ENCODE peak calls at places on chromosomes 7 and 10, in ten cellular contexts. R is right atrium auricular region, S is Peyer's patch, Y is heart left ventricle, C is tibial nerve, H is psoas muscle, T is cardiac muscle cell, E is mammary epithelial cell, W is prostate gland, U is gastrocnemius medialis. M is an unnamed sample.

GRCh38 chr10:122290334-122290733 is 19.2 kb downstream of the BTBD16 start:
- DNase-seq in R (no peak), S (no peak), Y (no peak), C (no peak), H (no peak), T (no peak), E (no peak), W (no peak), U (no peak), M (no peak)

GRCh38 chr10:53006663-53007610 is 234.4 kb upstream of the MBL2 start:
- DNase-seq in R (no peak), S (no peak), Y (no peak), C (no peak), H (no peak), T (no peak), E (no peak), W (no peak), U (no peak), M (no peak)

GRCh38 chr10:70053896-70054641 is 1.4 kb downstream of the MACROH2A2 start:
- DNase-seq in R (no peak), S (no peak), Y (peak; percentile 28), C (no peak), H (peak; percentile 66), T (no peak), E (peak; percentile 32), W (no peak), U (no peak), M (peak; percentile 22)

GRCh38 chr10:14530465-14530864 is 199.7 kb upstream of the FRMD4A start:
- DNase-seq in R (no peak), S (no peak), Y (no peak), C (no peak), H (no peak), T (no peak), E (no peak), W (no peak), U (no peak), M (no peak)

GRCh38 chr10:98664329-98665042 is 217.8 kb upstream of the HPS1 start:
- DNase-seq in R (no peak), S (no peak), Y (no peak), C (no peak), H (no peak), T (peak; percentile 33), E (peak; percentile 16), W (no peak), U (no peak), M (no peak)

GRCh38 chr10:99527526-99528255 is 5.1 kb upstream of the NKX2-3 start:
- DNase-seq in R (no peak), S (no peak), Y (no peak), C (no peak), H (no peak), T (no peak), E (no peak), W (no peak), U (no peak), M (no peak)

GRCh38 chr7:2729043-2729892 is 41.3 kb downstream of the AMZ1 start:
- DNase-seq in R (no peak), S (peak; percentile 12), Y (peak; percentile 39), C (no peak), H (peak; percentile 69), T (no peak), E (no peak), W (no peak), U (no peak), M (no peak)

GRCh38 chr10:17031656-17032630 is 97.7 kb downstream of the CUBN start:
- DNase-seq in R (no peak), S (no peak), Y (no peak), C (no peak), H (no peak), T (no peak), E (no peak), W (no peak), U (no peak), M (no peak)

GRCh38 chr7:50610521-50611277 is 45.5 kb upstream of the DDC start:
- DNase-seq in R (no peak), S (no peak), Y (no peak), C (no peak), H (no peak), T (peak; percentile 70), E (peak; percentile 81), W (no peak), U (no peak), M (no peak)

GRCh38 chr7:49094866-49095265 is 170.5 kb downstream of the CDC14C start:
- DNase-seq in R (no peak), S (no peak), Y (no peak), C (no peak), H (no peak), T (no peak), E (no peak), W (no peak), U (no peak), M (no peak)

GRCh38 chr7:49093218-49093617 is 168.9 kb downstream of the CDC14C start:
- DNase-seq in R (no peak), S (no peak), Y (no peak), C (no peak), H (no peak), T (no peak), E (no peak), W (no peak), U (no peak), M (no peak)

GRCh38 chr7:49091089-49091488 is 166.7 kb downstream of the CDC14C start:
- DNase-seq in R (no peak), S (no peak), Y (no peak), C (no peak), H (no peak), T (no peak), E (no peak), W (no peak), U (no peak), M (no peak)

GRCh38 chr7:49089717-49090116 is 165.4 kb downstream of the CDC14C start:
- DNase-seq in R (no peak), S (no peak), Y (no peak), C (no peak), H (no peak), T (no peak), E (no peak), W (no peak), U (no peak), M (no peak)

GRCh38 chr7:49091519-49091918 is 167.2 kb downstream of the CDC14C start:
- DNase-seq in R (no peak), S (no peak), Y (no peak), C (no peak), H (no peak), T (no peak), E (no peak), W (no peak), U (no peak), M (no peak)
- H3K27ac ChIP-seq in R (no peak overlapping the region), S (no peak overlapping the region), Y (no peak overlapping the region), C (no peak overlapping the region), H (no peak overlapping the region), T (no peak overlapping the region), E (no peak overlapping the region), W (no peak overlapping the region), U (no peak overlapping the region), M (no peak overlapping the region)

DNA sequence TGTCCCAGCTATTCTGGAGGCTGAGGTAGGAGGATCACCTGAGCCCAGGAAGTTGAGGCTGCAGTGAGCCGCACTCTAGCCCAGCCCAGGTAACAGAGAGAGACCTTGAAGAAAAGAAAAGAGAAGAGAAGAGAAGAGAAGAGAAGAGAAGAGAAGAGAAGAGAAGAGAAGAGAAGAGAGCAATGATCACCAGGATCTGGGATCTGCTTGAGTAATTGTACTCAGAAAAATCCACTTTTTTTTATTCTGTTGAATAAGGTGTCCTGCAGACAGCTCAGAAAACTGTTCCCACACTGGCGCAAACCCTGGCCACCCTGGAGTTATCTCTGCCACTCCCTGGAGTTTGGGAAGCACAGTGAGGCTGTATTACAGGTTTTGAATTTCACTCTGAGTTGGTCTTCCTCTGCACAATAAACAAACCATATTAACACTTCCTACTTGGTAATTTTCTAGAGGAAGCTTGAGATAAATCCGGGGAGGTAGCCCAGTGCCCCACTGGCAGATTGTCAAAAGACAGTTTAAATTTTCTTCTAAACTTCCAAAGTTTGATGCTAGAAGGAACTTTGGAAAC is 9.6 kb upstream of the OAT start:
- DNase-seq in R (no peak), S (no peak), Y (no peak), C (no peak), H (no peak), T (no peak), E (no peak), W (no peak), U (no peak), M (no peak)
- TF ChIP-seq CTCF in R (no peak), S (no peak), Y (no peak), C (no peak), H (no peak), T (no peak), E (no peak), W (no peak), U (no peak), M (no peak)

DNA sequence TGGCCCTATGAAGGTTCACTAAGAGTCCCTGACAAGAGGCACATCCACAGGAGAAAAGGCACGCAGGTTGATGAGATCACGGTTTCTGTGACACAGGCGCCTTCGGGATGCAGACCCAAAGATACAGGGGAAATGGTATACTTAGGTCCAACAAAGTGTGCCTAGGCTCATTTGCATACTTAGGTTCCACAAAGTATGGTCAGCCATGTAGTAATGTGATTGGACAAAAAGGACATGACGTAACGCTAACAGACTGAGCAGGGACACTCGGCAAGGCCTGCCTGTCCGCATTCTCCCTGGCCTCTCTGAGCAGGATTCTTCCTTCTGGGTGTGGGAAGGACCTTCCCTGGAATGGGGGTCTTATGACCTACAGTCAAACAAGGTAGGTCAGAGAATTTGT is 190.6 kb downstream of the CELF2 start:
- DNase-seq in R (peak; percentile 32), S (no peak), Y (no peak), C (no peak), H (no peak), T (no peak), E (no peak), W (no peak), U (no peak), M (no peak)
- H3K4me1 ChIP-seq in R (peaks cover 44% of the 10 kb centered on the region), S (no peaks in the 10 kb centered on the region), Y (peaks cover 76% of the 10 kb centered on the region), C (peaks cover 39% of the 10 kb centered on the region), H (peaks cover 39% of the 10 kb centered on the region), T (peaks cover 34% of the 10 kb centered on the region), E (no peaks in the 10 kb centered on the region), W (no peaks in the 10 kb centered on the region), U (peaks cover 25% of the 10 kb centered on the region), M (peaks cover 86% of the 10 kb centered on the region)

GRCh38 chr7:908159-908918 is 32.0 kb downstream of the GET4 start:
- DNase-seq in R (no peak), S (no peak), Y (no peak), C (no peak), H (no peak), T (no peak), E (no peak), W (no peak), U (no peak), M (no peak)

GRCh38 chr7:911791-912480 is 35.6 kb downstream of the GET4 start:
- DNase-seq in R (no peak), S (no peak), Y (no peak), C (no peak), H (no peak), T (no peak), E (no peak), W (no peak), U (no peak), M (no peak)

GRCh38 chr7:910441-910861 is 34.1 kb downstream of the GET4 start:
- DNase-seq in R (no peak), S (no peak), Y (no peak), C (no peak), H (no peak), T (no peak), E (no peak), W (no peak), U (no peak), M (no peak)

GRCh38 chr7:909358-910329 is 33.3 kb downstream of the GET4 start:
- DNase-seq in R (peak; percentile 80), S (peak; percentile 80), Y (peak; percentile 86), C (peak; percentile 82), H (peak; percentile 79), T (peak; percentile 64), E (no peak), W (no peak), U (peak; percentile 45), M (peak; percentile 68)

GRCh38 chr7:910931-911431 is 34.6 kb downstream of the GET4 start:
- DNase-seq in R (no peak), S (no peak), Y (no peak), C (no peak), H (no peak), T (no peak), E (no peak), W (no peak), U (no peak), M (no peak)
- H3K27ac ChIP-seq in R (no peak overlapping the region), S (no peak overlapping the region), Y (no peak overlapping the region), C (peak overlapping the region; percentile 85), H (no peak overlapping the region), T (no peak overlapping the region), E (no peak overlapping the region), W (no peak overlapping the region), U (no peak overlapping the region), M (no peak overlapping the region)

M was measured in heart right ventricle.